ENCODE peak calls at places on chromosomes 4 and X, in eight cellular contexts. Y is tibial nerve, C is neuronal stem cell, U is spleen, V is transverse colon, E is PC-9, W is adrenal gland, L is GM23248. Q is an unnamed sample.

GRCh38 chr4:107736924-107737448 is 17.0 kb upstream of the PAPSS1 start:
- DNase-seq in Y (no peak), C (peak; percentile 63), U (no peak), V (peak; percentile 19), E (no peak), W (peak; percentile 29), L (peak; percentile 58), Q (no peak)

GRCh38 chr4:123746981-123747380 is 350.4 kb downstream of the SPRY1 start:
- DNase-seq in Y (no peak), C (no peak), U (no peak), V (no peak), E (no peak), W (no peak), L (no peak), Q (no peak)

GRCh38 chrX:115940888-115941332 is 229.6 kb upstream of the AGTR2 start:
- DNase-seq in Y (peak; percentile 24), C (peak; percentile 5), U (no peak), V (peak; percentile 85), E (peak; percentile 81), W (peak; percentile 85), L (peak; percentile 2), Q (no peak)

GRCh38 chr4:94827481-94828110 is 69.8 kb downstream of the BMPR1B start:
- DNase-seq in Y (no peak), C (no peak), U (no peak), V (no peak), E (peak; percentile 4), W (no peak), L (peak; percentile 90), Q (no peak)

GRCh38 chr4:185210102-185210981 is 944 bp downstream of the SNX25 start:
- DNase-seq in Y (no peak), C (peak; percentile 41), U (peak; percentile 92), V (peak; percentile 51), E (peak; percentile 36), W (peak; percentile 65), L (peak; percentile 84), Q (peak; percentile 50)

GRCh38 chrX:35726176-35726575 is 72.0 kb upstream of the MAGEB16 start:
- DNase-seq in Y (no peak), C (no peak), U (no peak), V (no peak), E (no peak), W (no peak), L (peak; percentile 23), Q (no peak)

GRCh38 chr4:144295286-144295995 is 154.9 kb upstream of the GYPA start:
- DNase-seq in Y (no peak), C (no peak), U (no peak), V (no peak), E (peak; percentile 6), W (no peak), L (no peak), Q (no peak)

GRCh38 chr4:88162636-88163035 is 4.2 kb upstream of the ABCG2 start:
- DNase-seq in Y (no peak), C (peak; percentile 76), U (no peak), V (no peak), E (no peak), W (no peak), L (no peak), Q (no peak)

GRCh38 chr4:143294310-143294709 is 42.4 kb upstream of the GAB1 start:
- DNase-seq in Y (peak; percentile 63), C (no peak), U (no peak), V (peak; percentile 77), E (no peak), W (peak; percentile 65), L (peak; percentile 36), Q (peak; percentile 57)

GRCh38 chrX:39850630-39851152 is 247.1 kb downstream of the BCOR start:
- DNase-seq in Y (no peak), C (no peak), U (no peak), V (no peak), E (no peak), W (no peak), L (peak; percentile 52), Q (no peak)

DNA sequence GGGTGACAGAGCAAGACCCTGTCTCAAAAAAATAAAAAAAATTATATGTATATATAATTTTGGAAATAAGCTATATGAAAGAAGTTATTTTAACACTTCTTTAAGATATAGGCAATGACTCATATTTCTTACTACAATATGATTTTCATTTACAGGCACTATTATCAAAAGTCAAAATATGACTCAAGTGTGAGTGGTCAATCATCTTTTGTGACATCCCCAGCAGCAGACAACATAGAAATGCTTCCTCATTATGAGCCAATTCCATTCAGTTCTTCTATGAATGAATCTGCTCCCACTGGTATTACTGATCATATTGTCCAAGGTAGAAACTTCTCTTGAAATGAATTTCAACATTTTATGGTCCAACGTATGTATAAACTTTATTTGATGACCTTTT is 20.8 kb downstream of the OCIAD1 start:
- DNase-seq in Y (no peak), C (no peak), U (no peak), V (no peak), E (no peak), W (no peak), L (no peak), Q (no peak)
- H3K4me1 ChIP-seq in Y (no peaks in the 10 kb centered on the region), C (no peaks in the 10 kb centered on the region), U (no peaks in the 10 kb centered on the region), V (no peaks in the 10 kb centered on the region), E (no peaks in the 10 kb centered on the region), W (no peaks in the 10 kb centered on the region), L (no peaks in the 10 kb centered on the region), Q (no peaks in the 10 kb centered on the region)

DNA sequence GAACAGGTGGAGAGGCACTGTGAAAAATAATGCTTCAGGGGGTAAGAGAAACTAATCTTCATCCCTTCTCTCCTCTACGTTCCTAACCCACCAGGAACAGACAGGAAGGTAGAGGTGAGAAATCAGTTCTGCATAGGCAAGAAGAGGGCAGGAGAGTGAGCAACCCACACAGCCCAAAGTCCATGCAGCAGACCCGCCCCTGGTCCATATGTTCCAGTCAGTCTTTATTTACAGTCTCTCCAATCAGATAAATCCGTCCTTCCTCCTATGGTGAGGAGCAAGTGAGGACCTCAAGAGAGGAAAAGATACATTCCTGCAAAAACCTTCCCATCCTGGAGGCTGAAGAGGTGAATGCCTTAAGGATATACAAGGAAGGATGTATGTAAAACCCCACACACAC is 33.8 kb downstream of the QDPR start:
- DNase-seq in Y (no peak), C (no peak), U (no peak), V (no peak), E (no peak), W (no peak), L (no peak), Q (no peak)
- H3K27me3 ChIP-seq in Y (no peaks in the 10 kb centered on the region), C (no peaks in the 10 kb centered on the region), U (no peaks in the 10 kb centered on the region), V (no peaks in the 10 kb centered on the region), E (no peaks in the 10 kb centered on the region), W (no peaks in the 10 kb centered on the region), L (no peaks in the 10 kb centered on the region), Q (no peaks in the 10 kb centered on the region)

GRCh38 chr4:16729361-16729760 is 169.1 kb downstream of the LDB2 start:
- DNase-seq in Y (no peak), C (no peak), U (no peak), V (no peak), E (no peak), W (no peak), L (no peak), Q (no peak)
- H3K27ac ChIP-seq in Y (no peak overlapping the region), C (no peak overlapping the region), U (no peak overlapping the region), V (no peak overlapping the region), E (no peak overlapping the region), W (no peak overlapping the region), L (no peak overlapping the region), Q (no peak overlapping the region)

GRCh38 chr4:8906991-8907595 is 35.5 kb upstream of the HMX1 start:
- DNase-seq in Y (peak; percentile 7), C (no peak), U (peak; percentile 44), V (peak; percentile 2), E (no peak), W (peak; percentile 4), L (no peak), Q (peak; percentile 25)

GRCh38 chr4:8905773-8906667 is 34.4 kb upstream of the HMX1 start:
- DNase-seq in Y (peak; percentile 3), C (no peak), U (peak; percentile 75), V (no peak), E (no peak), W (no peak), L (no peak), Q (peak; percentile 40)

GRCh38 chr4:8907596-8908205 is 36.1 kb upstream of the HMX1 start:
- DNase-seq in Y (no peak), C (no peak), U (peak; percentile 59), V (no peak), E (no peak), W (peak; percentile 2), L (no peak), Q (peak; percentile 9)

GRCh38 chr4:8905236-8905772 is 33.7 kb upstream of the HMX1 start:
- DNase-seq in Y (no peak), C (no peak), U (peak; percentile 44), V (no peak), E (no peak), W (no peak), L (no peak), Q (no peak)

DNA sequence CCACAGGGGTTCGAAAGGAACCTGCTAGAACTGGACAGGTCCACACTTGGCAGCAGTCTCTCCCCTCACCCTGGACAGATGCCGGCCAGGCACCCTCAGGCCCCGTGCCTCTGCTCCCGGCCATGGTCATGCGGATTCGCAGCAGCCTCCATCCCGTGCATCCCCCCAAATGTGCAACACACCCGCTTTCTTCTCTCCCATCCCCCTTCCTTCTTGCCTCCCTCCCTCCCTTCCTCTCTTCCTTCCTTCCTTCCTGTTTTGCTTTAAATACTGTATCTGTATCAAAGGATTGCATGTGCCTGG is 35.0 kb upstream of the HMX1 start:
- DNase-seq in Y (no peak), C (no peak), U (peak; percentile 36), V (no peak), E (no peak), W (no peak), L (no peak), Q (no peak)
- H3K4me1 ChIP-seq in Y (no peaks in the 10 kb centered on the region), C (no peaks in the 10 kb centered on the region), U (no peaks in the 10 kb centered on the region), V (no peaks in the 10 kb centered on the region), E (no peaks in the 10 kb centered on the region), W (no peaks in the 10 kb centered on the region), L (peaks cover 6% of the 10 kb centered on the region), Q (no peaks in the 10 kb centered on the region)

GRCh38 chr4:73919691-73920090 is 50.5 kb downstream of the CXCL1 start:
- DNase-seq in Y (no peak), C (no peak), U (no peak), V (no peak), E (no peak), W (no peak), L (no peak), Q (no peak)

GRCh38 chr4:73918058-73918457 is 48.9 kb downstream of the CXCL1 start:
- DNase-seq in Y (no peak), C (no peak), U (no peak), V (no peak), E (no peak), W (no peak), L (no peak), Q (no peak)

GRCh38 chr4:73914071-73914470 is 44.9 kb downstream of the CXCL1 start:
- DNase-seq in Y (no peak), C (no peak), U (no peak), V (no peak), E (no peak), W (no peak), L (no peak), Q (no peak)

GRCh38 chr4:73916172-73916925 is 47.2 kb downstream of the CXCL1 start:
- DNase-seq in Y (no peak), C (no peak), U (no peak), V (no peak), E (no peak), W (no peak), L (no peak), Q (no peak)

GRCh38 chr4:73917081-73917501 is 47.9 kb downstream of the CXCL1 start:
- DNase-seq in Y (no peak), C (no peak), U (no peak), V (no peak), E (no peak), W (no peak), L (peak; percentile 96), Q (no peak)
- H3K27me3 ChIP-seq in Y (no peaks in the 10 kb centered on the region), C (no peaks in the 10 kb centered on the region), U (no peaks in the 10 kb centered on the region), V (no peaks in the 10 kb centered on the region), E (no peaks in the 10 kb centered on the region), W (no peaks in the 10 kb centered on the region), L (no peaks in the 10 kb centered on the region), Q (peaks cover 3% of the 10 kb centered on the region)